ENCODE peak calls at places on chromosome 9, in six cellular contexts. K is cardiac muscle cell, J is HFF-Myc, G is ACHN, E is cardiac fibroblast, L is LoVo. H is an unnamed sample.

GRCh38 chr9:117286245-117286644 is 128.6 kb downstream of the ASTN2 start:
- DNase-seq in L (no peak), G (no peak), J (no peak), E (no peak), K (no peak), H (no peak)

GRCh38 chr9:128203024-128203841 is at the start of gene DNM1:
- DNase-seq in J (no peak), G (peak), K (peak), E (peak), L (peak), H (peak)

GRCh38 chr9:132135456-132135855 is 26.4 kb upstream of the NTNG2 start:
- DNase-seq in G (no peak), E (no peak), K (no peak), L (no peak), J (no peak), H (no peak)

GRCh38 chr9:112355305-112355953 is 22.0 kb upstream of the PTBP3 start:
- DNase-seq in K (peak), J (no peak), L (no peak), G (no peak), E (peak), H (no peak)

GRCh38 chr9:114501786-114502682 is 3.2 kb downstream of the WHRN start:
- DNase-seq in E (no peak), G (peak), J (no peak), L (peak), K (no peak), H (peak)

GRCh38 chr9:37466037-37466709 is 923 bp upstream of the ZBTB5 start:
- DNase-seq in L (peak), E (peak), K (peak), J (peak), G (peak), H (no peak)

GRCh38 chr9:99057665-99058625 is 47.0 kb upstream of the TGFBR1 start:
- DNase-seq in E (peak), L (no peak), J (peak), G (no peak), K (peak), H (peak)

GRCh38 chr9:133000842-133001241 is 22.3 kb downstream of the GFI1B start:
- DNase-seq in L (no peak), G (no peak), K (no peak), J (no peak), E (no peak), H (no peak)

GRCh38 chr9:127608104-127608966 is 3.7 kb upstream of the STXBP1 start:
- DNase-seq in K (peak), L (peak), E (peak), J (no peak), G (peak), H (peak)

GRCh38 chr9:82513242-82513750 is 524.7 kb downstream of the SPATA31D1 start:
- DNase-seq in K (peak), G (no peak), J (no peak), L (no peak), E (peak), H (peak)

GRCh38 chr9:70893610-70894122 is 227.8 kb downstream of the TRPM3 start:
- DNase-seq in E (no peak), K (no peak), J (no peak), L (no peak), G (no peak), H (no peak)

GRCh38 chr9:117718701-117719100 is 14.5 kb downstream of the TLR4 start:
- DNase-seq in K (no peak), E (no peak), J (no peak), G (no peak), L (no peak), H (no peak)

GRCh38 chr9:20618361-20618799 is 3.9 kb downstream of the MLLT3 start:
- DNase-seq in L (peak), E (peak), K (peak), G (no peak), J (no peak), H (peak)

GRCh38 chr9:5089737-5090136 is 95.7 kb downstream of the INSL6 start:
- DNase-seq in K (no peak), G (no peak), E (no peak), J (no peak), L (no peak), H (no peak)

GRCh38 chr9:17433526-17433925 is 145.3 kb upstream of the SH3GL2 start:
- DNase-seq in L (no peak), E (no peak), G (no peak), K (no peak), J (no peak), H (no peak)

GRCh38 chr9:93114169-93114983 is 18.4 kb downstream of the CARD19 start:
- DNase-seq in J (no peak), E (no peak), G (no peak), L (no peak), K (no peak), H (no peak)

GRCh38 chr9:128548876-128549275 is 3.5 kb upstream of the SPTAN1 start:
- DNase-seq in K (no peak), G (no peak), J (no peak), L (no peak), E (no peak), H (no peak)

GRCh38 chr9:130319944-130320696 is 54.6 kb downstream of the HMCN2 start:
- DNase-seq in L (no peak), K (no peak), G (no peak), E (no peak), J (no peak), H (no peak)

GRCh38 chr9:89448381-89448780 is 49.5 kb downstream of the SEMA4D start:
- DNase-seq in G (no peak), L (no peak), E (no peak), K (no peak), J (no peak), H (no peak)

GRCh38 chr9:138105561-138106505 is 228.3 kb downstream of the CACNA1B start:
- DNase-seq in L (no peak), E (no peak), G (no peak), J (no peak), K (no peak), H (no peak)

GRCh38 chr9:34665381-34666250 is 3.2 kb upstream of the CCL27 start:
- DNase-seq in G (peak), E (peak), K (peak), J (peak), L (peak), H (peak)

GRCh38 chr9:36928670-36929349 is 105.3 kb downstream of the PAX5 start:
- DNase-seq in G (peak), E (peak), J (peak), K (peak), L (peak), H (peak)

GRCh38 chr9:124934290-124934689 is 6.6 kb downstream of the GOLGA1 start:
- DNase-seq in E (peak), J (no peak), G (peak), L (no peak), K (no peak), H (peak)

GRCh38 chr9:77820293-77820954 is 172.3 kb upstream of the GNA14 start:
- DNase-seq in K (peak), L (peak), J (peak), G (peak), E (peak), H (peak)

GRCh38 chr9:99906403-99907207 is at the start of gene STX17:
- DNase-seq in E (peak), G (peak), J (no peak), K (peak), L (peak), H (peak)

GRCh38 chr9:123568691-123569342 is 212.8 kb downstream of the CRB2 start:
- DNase-seq in L (no peak), E (peak), J (peak), K (peak), G (no peak), H (peak)

GRCh38 chr9:35673132-35673997 is at the start of gene CA9:
- DNase-seq in K (no peak), G (no peak), L (no peak), J (no peak), E (no peak), H (no peak)

GRCh38 chr9:14322211-14323082 is 8.5 kb upstream of the NFIB start:
- DNase-seq in G (peak), J (no peak), L (peak), E (peak), K (peak), H (peak)

GRCh38 chr9:112193562-112194288 is 18.6 kb upstream of the SUSD1 start:
- DNase-seq in L (no peak), K (no peak), E (no peak), J (no peak), G (no peak), H (no peak)

GRCh38 chr9:19239955-19240354 is 9.5 kb downstream of the DENND4C start:
- DNase-seq in J (no peak), L (no peak), K (peak), G (no peak), E (no peak), H (peak)

GRCh38 chr9:79817469-79818004 is 245.8 kb downstream of the TLE4 start:
- DNase-seq in E (no peak), J (no peak), L (no peak), G (no peak), K (no peak), H (no peak)

GRCh38 chr9:106334081-106334480 is 528.9 kb upstream of the ZNF462 start:
- DNase-seq in E (no peak), G (no peak), L (no peak), J (no peak), K (no peak), H (no peak)

GRCh38 chr9:7171461-7171860 is 413.7 kb downstream of the KDM4C start:
- DNase-seq in L (no peak), K (no peak), G (no peak), E (no peak), J (no peak), H (no peak)

GRCh38 chr9:19498015-19498414 is 89.2 kb downstream of the ACER2 start:
- DNase-seq in L (no peak), E (peak), G (no peak), K (peak), J (no peak), H (peak)

GRCh38 chr9:82443312-82443711 is 454.7 kb downstream of the SPATA31D1 start:
- DNase-seq in K (peak), J (no peak), L (no peak), E (no peak), G (no peak), H (no peak)

GRCh38 chr9:115291841-115292240 is 173.9 kb upstream of the TNC start:
- DNase-seq in G (no peak), E (no peak), K (no peak), J (no peak), L (peak), H (peak)